ENCODE peak calls at places on chromosomes 16 and 17, in seven cellular contexts. A, K, Q, O, Y, M and E are unnamed samples.

GRCh38 chr16:28042856-28043255 is 20.7 kb downstream of the GSG1L start:
- DNase-seq in A (no peak), K (no peak), Q (no peak), O (no peak), Y (no peak), M (no peak), E (no peak)

GRCh38 chr16:20803192-20803560 is 3.1 kb downstream of the ERI2 start:
- DNase-seq in A (no peak), K (no peak), Q (no peak), O (no peak), Y (no peak), M (no peak), E (no peak)

GRCh38 chr17:50115744-50116143 is 14.2 kb downstream of the SAMD14 start:
- DNase-seq in A (no peak), K (no peak), Q (no peak), O (no peak), Y (no peak), M (no peak), E (no peak)

GRCh38 chr17:57407287-57408063 is 151.2 kb downstream of the MSI2 start:
- DNase-seq in A (no peak), K (no peak), Q (no peak), O (no peak), Y (no peak), M (no peak), E (no peak)

GRCh38 chr17:76948301-76948700 is 80.1 kb downstream of the MGAT5B start:
- DNase-seq in A (no peak), K (no peak), Q (no peak), O (no peak), Y (no peak), M (no peak), E (no peak)

GRCh38 chr17:63382136-63382535 is 64.0 kb downstream of the CYB561 start:
- DNase-seq in A (no peak), K (no peak), Q (no peak), O (no peak), Y (no peak), M (no peak), E (no peak)

GRCh38 chr17:4808378-4808767 is 1.4 kb downstream of the PLD2 start:
- DNase-seq in A (no peak), K (no peak), Q (peak), O (no peak), Y (no peak), M (no peak), E (no peak)

GRCh38 chr16:53506254-53506653 is 3.2 kb upstream of the AKTIP start:
- DNase-seq in A (no peak), K (no peak), Q (no peak), O (no peak), Y (no peak), M (no peak), E (no peak)

GRCh38 chr17:33125552-33125950 is 133.9 kb downstream of the SPACA3 start:
- DNase-seq in A (no peak), K (no peak), Q (no peak), O (no peak), Y (no peak), M (no peak), E (no peak)

GRCh38 chr16:19289805-19290490 is 4.4 kb downstream of the CLEC19A start:
- DNase-seq in A (peak), K (no peak), Q (no peak), O (no peak), Y (no peak), M (no peak), E (no peak)

GRCh38 chr17:73155410-73156165 is 9.2 kb upstream of the SSTR2 start:
- DNase-seq in A (peak), K (no peak), Q (no peak), O (no peak), Y (no peak), M (no peak), E (no peak)

GRCh38 chr17:48056879-48057278 is 8.7 kb downstream of the NFE2L1 start:
- DNase-seq in A (no peak), K (no peak), Q (no peak), O (no peak), Y (no peak), M (no peak), E (no peak)

GRCh38 chr17:30093463-30094147 is 23.0 kb upstream of the NSRP1 start:
- DNase-seq in A (peak), K (no peak), Q (no peak), O (no peak), Y (peak), M (peak), E (no peak)

GRCh38 chr16:85329999-85330693 is 217.9 kb upstream of the CIBAR2 start:
- DNase-seq in A (no peak), K (no peak), Q (no peak), O (no peak), Y (no peak), M (no peak), E (no peak)

GRCh38 chr16:29306953-29307597 is 99.4 kb downstream of the NPIPB11 start:
- DNase-seq in A (no peak), K (no peak), Q (no peak), O (no peak), Y (no peak), M (no peak), E (no peak)

GRCh38 chr17:8831234-8831849 is 32.2 kb upstream of the MFSD6L start:
- DNase-seq in A (no peak), K (no peak), Q (no peak), O (no peak), Y (no peak), M (no peak), E (no peak)

GRCh38 chr17:40086150-40087044 is 14.0 kb downstream of the NR1D1 start:
- DNase-seq in A (peak), K (no peak), Q (peak), O (peak), Y (peak), M (peak), E (no peak)

GRCh38 chr16:84699712-84700517 is at the start of gene USP10:
- DNase-seq in A (peak), K (no peak), Q (peak), O (peak), Y (peak), M (peak), E (peak)

GRCh38 chr17:50691550-50692447 is 15.9 kb downstream of the ANKRD40 start:
- DNase-seq in A (no peak), K (no peak), Q (no peak), O (no peak), Y (no peak), M (no peak), E (no peak)

GRCh38 chr17:78315355-78316114 is 44.3 kb downstream of the SOCS3 start:
- DNase-seq in A (no peak), K (peak), Q (peak), O (no peak), Y (no peak), M (no peak), E (peak)

GRCh38 chr16:64147941-64148340 is 973.9 kb downstream of the CDH11 start:
- DNase-seq in A (no peak), K (no peak), Q (no peak), O (no peak), Y (no peak), M (no peak), E (no peak)

GRCh38 chr16:64153718-64154117 is 968.1 kb downstream of the CDH11 start:
- DNase-seq in A (no peak), K (no peak), Q (no peak), O (no peak), Y (no peak), M (no peak), E (no peak)

GRCh38 chr16:64150193-64150592 is 971.7 kb downstream of the CDH11 start:
- DNase-seq in A (no peak), K (no peak), Q (no peak), O (no peak), Y (no peak), M (no peak), E (no peak)

GRCh38 chr16:64152010-64152767 is 969.7 kb downstream of the CDH11 start:
- DNase-seq in A (no peak), K (no peak), Q (no peak), O (no peak), Y (no peak), M (no peak), E (no peak)
- TF ChIP-seq CTCF in A (no peak), K (no peak), Q (no peak), O (no peak), Y (no peak), M (no peak), E (no peak)

GRCh38 chr17:79776378-79777165 is 1.4 kb upstream of the CBX2 start:
- DNase-seq in A (no peak), K (no peak), Q (no peak), O (no peak), Y (no peak), M (no peak), E (no peak)

GRCh38 chr17:79778504-79779087 is 648 bp downstream of the CBX2 start:
- DNase-seq in A (peak), K (no peak), Q (peak), O (no peak), Y (no peak), M (no peak), E (no peak)

GRCh38 chr17:79775635-79776034 is 2.3 kb upstream of the CBX2 start:
- DNase-seq in A (no peak), K (no peak), Q (no peak), O (no peak), Y (no peak), M (no peak), E (no peak)

GRCh38 chr17:79777844-79778503 is at the start of gene CBX2:
- DNase-seq in A (peak), K (no peak), Q (peak), O (peak), Y (peak), M (peak), E (no peak)

DNA sequence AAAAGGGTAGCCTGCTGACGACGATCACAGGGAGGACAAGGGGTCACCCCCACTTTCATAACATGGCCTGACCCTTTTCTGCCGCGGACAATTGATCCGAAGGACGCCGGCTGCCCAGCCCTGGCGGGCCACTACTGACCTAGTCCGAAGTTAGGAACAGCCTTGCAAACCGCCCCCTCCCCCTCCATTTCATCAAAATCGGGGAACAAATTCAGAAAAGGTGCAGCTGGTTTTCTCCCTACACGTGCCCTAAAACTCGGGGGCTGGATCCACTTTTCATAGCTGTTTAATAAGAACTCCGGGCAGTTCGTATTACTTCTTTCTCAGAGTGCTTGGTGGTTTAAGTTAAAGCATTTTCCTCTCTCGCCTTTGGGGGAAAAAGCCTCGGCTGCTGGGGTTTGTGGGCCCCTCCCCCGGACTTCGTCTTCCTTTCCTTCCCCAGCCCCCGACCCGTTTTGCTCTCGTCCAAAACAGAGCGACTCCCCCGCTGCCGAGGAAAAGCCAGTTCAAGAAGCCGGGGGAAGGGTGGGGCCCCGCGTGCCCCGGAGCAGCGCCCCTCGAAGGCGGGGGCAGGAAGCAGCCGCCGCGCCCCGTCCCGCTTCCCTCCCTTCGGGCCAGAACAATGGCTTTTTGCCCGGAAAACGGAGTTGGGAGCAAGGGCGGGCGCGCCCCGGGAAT is 643 bp upstream of the CBX2 start:
- DNase-seq in A (peak), K (no peak), Q (peak), O (no peak), Y (peak), M (no peak), E (no peak)
- TF ChIP-seq CTCF in A (no peak), K (peak), Q (no peak), O (no peak), Y (no peak), M (no peak), E (no peak)

GRCh38 chr17:42773290-42774035 is at the start of gene VPS25:
- DNase-seq in A (peak), K (peak), Q (peak), O (peak), Y (peak), M (peak), E (no peak)

GRCh38 chr17:42774066-42774750 is 959 bp downstream of the VPS25 start:
- DNase-seq in A (no peak), K (no peak), Q (no peak), O (no peak), Y (no peak), M (no peak), E (no peak)

GRCh38 chr17:42778570-42778969 is 1.8 kb upstream of the WNK4 start:
- DNase-seq in A (no peak), K (no peak), Q (no peak), O (no peak), Y (no peak), M (no peak), E (no peak)

GRCh38 chr17:42772945-42773289 is 332 bp upstream of the VPS25 start:
- DNase-seq in A (no peak), K (no peak), Q (no peak), O (no peak), Y (no peak), M (no peak), E (no peak)

GRCh38 chr17:42775534-42776098 is 2.4 kb downstream of the VPS25 start:
- DNase-seq in A (no peak), K (no peak), Q (no peak), O (no peak), Y (peak), M (no peak), E (no peak)
- TF ChIP-seq CTCF in A (no peak), K (no peak), Q (no peak), O (no peak), Y (peak), M (no peak), E (no peak)

DNA sequence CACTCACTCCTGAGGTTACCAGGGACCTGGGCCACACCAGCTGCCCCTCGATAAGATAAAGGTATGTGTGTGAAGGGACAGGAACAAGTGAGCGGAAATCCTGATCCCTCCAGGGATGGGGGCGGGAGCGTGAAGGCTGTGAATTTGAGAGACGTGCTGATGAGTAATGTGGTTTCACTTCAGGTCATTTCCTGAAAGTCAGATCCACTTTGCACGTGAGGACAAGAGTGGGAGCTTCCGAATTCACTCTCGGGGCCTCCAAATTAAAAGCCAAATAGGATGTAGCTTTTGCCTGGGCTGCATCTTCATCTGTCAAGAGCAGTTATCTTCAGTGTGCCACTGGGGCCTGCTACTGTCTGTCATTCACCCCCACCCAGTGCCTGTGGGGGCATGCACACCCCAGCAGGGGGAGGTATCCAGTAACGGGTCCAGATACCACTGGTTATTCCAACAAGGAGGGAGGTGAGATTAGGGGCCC is 87.4 kb upstream of the LHX1 start:
- DNase-seq in A (no peak), K (peak), Q (no peak), O (no peak), Y (peak), M (no peak), E (no peak)
- TF ChIP-seq CTCF in A (no peak), K (peak), Q (no peak), O (no peak), Y (no peak), M (no peak), E (no peak)

GRCh38 chr17:79461041-79461440 is 149.8 kb downstream of the RBFOX3 start:
- DNase-seq in A (no peak), K (no peak), Q (no peak), O (no peak), Y (no peak), M (no peak), E (no peak)

GRCh38 chr17:79457889-79458288 is 153.0 kb downstream of the RBFOX3 start:
- DNase-seq in A (no peak), K (no peak), Q (no peak), O (no peak), Y (no peak), M (no peak), E (no peak)

GRCh38 chr17:79458356-79458755 is 152.5 kb downstream of the RBFOX3 start:
- DNase-seq in A (no peak), K (no peak), Q (no peak), O (no peak), Y (no peak), M (no peak), E (no peak)

GRCh38 chr17:79459003-79459655 is 151.7 kb downstream of the RBFOX3 start:
- DNase-seq in A (no peak), K (no peak), Q (no peak), O (no peak), Y (no peak), M (no peak), E (no peak)

DNA sequence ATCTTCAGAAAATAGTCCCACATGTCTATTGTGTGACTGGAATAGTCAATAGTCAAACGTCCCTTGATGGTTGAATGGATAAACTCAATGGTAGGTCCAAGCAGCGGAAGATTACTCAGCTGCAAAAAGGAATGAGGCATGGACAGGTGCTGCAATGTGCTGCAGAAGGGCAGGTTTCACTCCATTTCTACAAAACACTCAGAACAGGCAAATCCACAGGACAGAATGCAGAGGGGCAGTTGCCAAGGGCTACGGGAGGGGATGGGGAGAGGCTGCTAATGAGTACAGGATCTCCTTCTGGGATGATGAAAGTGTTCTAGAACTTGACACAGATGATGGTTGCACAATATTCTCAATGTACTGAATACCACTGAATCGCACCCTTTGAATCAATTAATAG is 151.0 kb downstream of the RBFOX3 start:
- DNase-seq in A (no peak), K (no peak), Q (no peak), O (no peak), Y (no peak), M (no peak), E (no peak)
- TF ChIP-seq CTCF in A (no peak), K (no peak), Q (no peak), O (no peak), Y (no peak), M (no peak), E (no peak)